ENCODE peak calls at places on chromosomes 6 and 20, in five cellular contexts. I, S, L, U and B are unnamed samples.

GRCh38 chr6:15791401-15792137 is 128.7 kb upstream of the DTNBP1 start:
- DNase-seq in I (no peak), S (no peak), L (no peak), U (no peak), B (no peak)

GRCh38 chr6:167709196-167709595 is 117.5 kb upstream of the AFDN start:
- DNase-seq in I (peak), S (no peak), L (no peak), U (no peak), B (no peak)

GRCh38 chr6:135505222-135505621 is 7.7 kb upstream of the AHI1 start:
- DNase-seq in I (no peak), S (no peak), L (no peak), U (no peak), B (no peak)

GRCh38 chr6:153099636-153100035 is 31.4 kb downstream of the RGS17 start:
- DNase-seq in I (no peak), S (no peak), L (no peak), U (no peak), B (no peak)

GRCh38 chr6:142954844-142955243 is 9.9 kb upstream of the HIVEP2 start:
- DNase-seq in I (no peak), S (no peak), L (no peak), U (no peak), B (no peak)

GRCh38 chr6:11918021-11918738 is 93.9 kb upstream of the HIVEP1 start:
- DNase-seq in I (peak), S (peak), L (peak), U (no peak), B (no peak)

GRCh38 chr6:48671506-48671905 is 560.5 kb upstream of the PTCHD4 start:
- DNase-seq in I (no peak), S (peak), L (peak), U (no peak), B (no peak)

GRCh38 chr20:57282691-57283361 is 16.4 kb upstream of the BMP7 start:
- DNase-seq in I (no peak), S (no peak), L (no peak), U (no peak), B (no peak)

GRCh38 chr20:23227274-23227673 is 123.3 kb upstream of the NXT1 start:
- DNase-seq in I (no peak), S (no peak), L (no peak), U (no peak), B (no peak)

GRCh38 chr6:168247456-168248147 is 72.0 kb downstream of the DACT2 start:
- DNase-seq in I (peak), S (no peak), L (no peak), U (no peak), B (no peak)

GRCh38 chr20:63114006-63114692 is 101.8 kb downstream of the YTHDF1 start:
- DNase-seq in I (no peak), S (no peak), L (no peak), U (no peak), B (no peak)

GRCh38 chr20:16530201-16530681 is 43.0 kb downstream of the KIF16B start:
- DNase-seq in I (no peak), S (peak), L (peak), U (no peak), B (no peak)

GRCh38 chr6:113829702-113830058 is 27.5 kb upstream of the MARCKS start:
- DNase-seq in I (no peak), S (no peak), L (peak), U (peak), B (no peak)

GRCh38 chr6:74671558-74672025 is 534.3 kb downstream of the COL12A1 start:
- DNase-seq in I (no peak), S (peak), L (peak), U (no peak), B (no peak)

GRCh38 chr20:53253668-53254067 is 281.5 kb downstream of the TSHZ2 start:
- DNase-seq in I (no peak), S (no peak), L (no peak), U (no peak), B (no peak)

GRCh38 chr6:45421700-45422540 is 44.2 kb upstream of the SUPT3H start:
- DNase-seq in I (peak), S (peak), L (peak), U (peak), B (no peak)

GRCh38 chr6:81575446-81575845 is 177.0 kb downstream of the TENT5A start:
- DNase-seq in I (no peak), S (peak), L (peak), U (no peak), B (no peak)

GRCh38 chr20:2470051-2470431 is 548 bp downstream of the SNRPB start:
- DNase-seq in I (peak), S (peak), L (peak), U (peak), B (no peak)

GRCh38 chr6:90393232-90393884 is 96.7 kb upstream of the BACH2 start:
- DNase-seq in I (peak), S (peak), L (peak), U (peak), B (no peak)

GRCh38 chr6:25138024-25138696 is 141.0 kb upstream of the CARMIL1 start:
- DNase-seq in I (peak), S (peak), L (peak), U (no peak), B (no peak)
- H2AFZ ChIP-seq in I (peak), S (peak), L (peak), U (peak), B (peak)

GRCh38 chr6:163960128-163960527 is 545.6 kb downstream of the QKI start:
- DNase-seq in I (no peak), S (no peak), L (no peak), U (no peak), B (no peak)
- H2AFZ ChIP-seq in I (no peak), S (no peak), L (peak), U (peak), B (no peak)

GRCh38 chr6:160198577-160199211 is 59.9 kb downstream of the SLC22A2 start:
- DNase-seq in I (no peak), S (no peak), L (no peak), U (no peak), B (no peak)
- H2AFZ ChIP-seq in I (no peak), S (no peak), L (no peak), U (no peak), B (no peak)

GRCh38 chr20:30812739-30813411 is 444.6 kb upstream of the DEFB115 start:
- DNase-seq in I (peak), S (no peak), L (no peak), U (no peak), B (no peak)
- H2AFZ ChIP-seq in I (no peak), S (no peak), L (no peak), U (no peak), B (no peak)

DNA sequence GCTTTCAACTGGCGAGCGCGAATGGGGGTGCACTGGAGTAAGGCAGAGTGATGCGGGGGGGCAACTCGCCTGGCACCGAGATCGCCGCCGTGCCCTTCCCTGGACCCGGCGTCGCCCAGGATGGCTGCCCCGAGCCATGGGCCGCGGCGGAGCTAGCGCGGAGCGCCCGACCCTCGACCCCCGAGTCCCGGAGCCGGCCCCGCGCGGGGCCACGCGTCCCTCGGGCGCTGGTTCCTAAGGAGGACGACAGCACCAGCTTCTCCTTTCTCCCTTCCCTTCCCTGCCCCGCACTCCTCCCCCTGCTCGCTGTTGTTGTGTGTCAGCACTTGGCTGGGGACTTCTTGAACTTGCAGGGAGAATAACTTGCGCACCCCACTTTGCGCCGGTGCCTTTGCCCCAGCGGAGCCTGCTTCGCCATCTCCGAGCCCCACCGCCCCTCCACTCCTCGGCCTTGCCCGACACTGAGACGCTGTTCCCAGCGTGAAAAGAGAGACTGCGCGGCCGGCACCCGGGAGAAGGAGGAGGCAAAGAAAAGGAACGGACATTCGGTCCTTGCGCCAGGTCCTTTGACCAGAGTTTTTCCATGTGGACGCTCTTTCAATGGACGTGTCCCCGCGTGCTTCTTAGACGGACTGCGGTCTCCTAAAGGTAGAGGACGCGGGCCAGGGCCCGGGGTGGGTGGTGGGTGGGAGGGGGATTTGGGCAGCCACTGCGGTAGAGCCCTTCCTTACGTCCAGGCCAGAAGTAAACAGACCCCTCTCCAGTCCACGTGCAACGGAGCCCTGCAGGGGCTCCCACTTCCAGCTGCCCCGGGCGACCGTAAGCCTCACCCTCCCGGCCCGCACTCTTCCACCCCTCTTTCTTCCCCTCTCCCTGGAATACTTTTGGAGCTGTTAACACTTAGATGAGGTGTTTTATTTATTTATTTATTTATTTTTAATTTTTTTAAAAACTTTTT is 1.0 kb downstream of the BMP2 start:
- DNase-seq in I (peak), S (peak), L (peak), U (peak), B (no peak)
- H2AFZ ChIP-seq in I (peak), S (peak), L (peak), U (peak), B (peak)

DNA sequence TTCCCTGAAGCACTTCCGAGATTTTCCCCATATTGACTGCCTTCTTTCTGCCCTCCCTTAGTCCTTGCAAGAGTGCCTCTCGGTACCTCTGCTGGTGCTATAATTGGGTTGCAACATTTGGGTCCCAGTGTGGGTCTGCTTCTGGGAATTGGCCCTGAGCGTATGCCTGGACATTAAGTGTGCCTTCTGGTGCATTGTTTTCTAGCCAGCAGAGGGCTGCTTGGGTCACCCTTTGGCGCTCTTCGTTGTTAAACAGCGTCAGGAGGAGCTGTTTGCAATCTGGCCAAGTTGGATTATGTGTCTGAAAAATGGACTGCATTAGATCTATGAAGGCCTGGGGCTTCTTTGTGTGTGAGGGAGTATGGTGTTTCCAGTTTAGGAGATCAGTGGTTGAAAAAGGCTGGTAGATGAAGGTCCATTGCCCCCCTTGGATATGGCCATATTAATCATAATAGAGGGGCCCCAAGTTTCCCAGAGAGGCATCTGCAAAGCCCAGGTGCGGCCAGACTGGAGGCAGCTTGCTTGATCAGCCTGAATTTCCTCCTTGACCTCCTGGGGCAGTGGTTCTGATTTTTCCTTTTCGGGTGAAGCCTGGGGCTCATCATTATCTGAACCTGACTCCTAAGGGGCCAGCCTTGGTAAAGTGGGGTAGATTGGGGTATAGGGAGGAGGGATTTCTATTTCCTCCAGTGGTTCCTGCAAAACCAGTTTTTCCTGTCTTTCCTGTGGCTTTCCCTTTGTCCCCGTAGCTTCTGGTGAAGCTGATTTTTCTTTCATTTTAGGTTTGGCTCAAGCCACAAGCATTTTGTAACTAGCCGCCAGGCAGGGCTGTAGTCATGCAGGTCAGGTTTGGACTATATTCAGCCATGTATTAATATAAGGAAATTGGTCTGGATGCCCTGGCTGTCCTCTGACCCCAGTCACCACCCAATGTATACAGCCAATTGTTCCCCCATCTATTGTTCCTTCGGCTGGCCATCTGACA is 85.4 kb upstream of the GPR6 start:
- DNase-seq in I (no peak), S (no peak), L (no peak), U (peak), B (no peak)
- H2AFZ ChIP-seq in I (no peak), S (no peak), L (no peak), U (peak), B (no peak)